ENCODE peak calls at places on chromosomes 12 and 14, in ten cellular contexts. D, B, J, G, C, T, W, H, S and V are unnamed samples.

GRCh38 chr12:2833327-2833726 is 1.5 kb downstream of the NRIP2 start:
- DNase-seq in W (no peak), T (no peak), D (no peak), G (no peak), B (no peak), C (no peak), H (no peak), J (no peak), S (no peak), V (no peak)

GRCh38 chr12:89709994-89710872 is 1.6 kb upstream of the ATP2B1 start:
- DNase-seq in J (peak; percentile 90), H (no peak), G (no peak), W (peak; percentile 63), D (peak; percentile 67), S (peak; percentile 58), C (no peak), B (peak; percentile 26), T (peak; percentile 74), V (peak; percentile 8)

GRCh38 chr14:34251662-34252061 is 210.4 kb downstream of the SPTSSA start:
- DNase-seq in C (no peak), J (no peak), D (no peak), H (no peak), G (no peak), B (no peak), S (no peak), W (no peak), T (no peak), V (no peak)

GRCh38 chr12:2682301-2683282 is 112.2 kb upstream of the FKBP4 start:
- DNase-seq in B (peak; percentile 38), H (peak; percentile 26), J (peak; percentile 69), G (peak; percentile 10), C (peak; percentile 54), W (no peak), T (peak; percentile 64), S (peak; percentile 55), D (no peak), V (no peak)

GRCh38 chr14:81710232-81710845 is 176.7 kb upstream of the SEL1L start:
- DNase-seq in B (peak; percentile 55), D (no peak), T (peak; percentile 31), C (peak; percentile 11), S (peak; percentile 52), J (no peak), W (no peak), G (no peak), H (peak; percentile 42), V (no peak)

GRCh38 chr14:31024577-31025334 is 693 bp upstream of the AP4S1 start:
- DNase-seq in T (peak; percentile 76), H (no peak), S (peak; percentile 14), J (no peak), G (no peak), D (no peak), W (no peak), B (peak; percentile 51), C (peak; percentile 34), V (no peak)

GRCh38 chr14:104104006-104104901 is 18.8 kb downstream of the ASPG start:
- DNase-seq in G (no peak), S (no peak), J (peak; percentile 73), B (no peak), D (no peak), C (no peak), W (peak; percentile 10), H (no peak), T (no peak), V (no peak)

GRCh38 chr14:104446611-104447010 is 133.0 kb upstream of the C14orf180 start:
- DNase-seq in H (no peak), B (no peak), C (no peak), S (no peak), G (no peak), W (no peak), J (peak; percentile 37), T (no peak), D (no peak), V (no peak)

GRCh38 chr14:28767851-28768548 is 1.4 kb downstream of the FOXG1 start:
- DNase-seq in C (no peak), T (no peak), J (peak; percentile 73), W (no peak), S (no peak), D (no peak), H (no peak), G (no peak), B (no peak), V (no peak)

GRCh38 chr14:70601162-70601561 is 707 bp upstream of the MED6 start:
- DNase-seq in S (no peak), G (no peak), B (peak; percentile 36), D (no peak), C (peak; percentile 2), T (peak; percentile 66), H (no peak), W (no peak), J (no peak), V (no peak)

GRCh38 chr12:107845980-107846659 is 71.6 kb downstream of the ASCL4 start:
- DNase-seq in D (no peak), H (no peak), C (no peak), B (no peak), G (no peak), W (no peak), J (no peak), T (peak; percentile 34), S (no peak), V (no peak)

GRCh38 chr14:71472281-71472960 is 459.8 kb upstream of the RGS6 start:
- DNase-seq in H (no peak), G (no peak), D (no peak), C (peak; percentile 38), J (no peak), B (no peak), W (no peak), S (no peak), T (peak; percentile 60), V (no peak)

GRCh38 chr12:132145334-132145733 is 1.1 kb downstream of the NOC4L start:
- DNase-seq in S (no peak), G (no peak), T (no peak), J (peak; percentile 71), H (no peak), B (no peak), C (no peak), W (no peak), D (no peak), V (no peak)
- H3K4me3 ChIP-seq in S (peak overlapping the region; percentile 89), G (peak overlapping the region; percentile 99), T (peak overlapping the region; percentile 88), J (peak overlapping the region; percentile 82), H (peak overlapping the region; percentile 89), B (peak overlapping the region; percentile 86), C (peak overlapping the region; percentile 59), W (peak overlapping the region; percentile 83), D (peak overlapping the region; percentile 74), V (peak overlapping the region; percentile 97)

DNA sequence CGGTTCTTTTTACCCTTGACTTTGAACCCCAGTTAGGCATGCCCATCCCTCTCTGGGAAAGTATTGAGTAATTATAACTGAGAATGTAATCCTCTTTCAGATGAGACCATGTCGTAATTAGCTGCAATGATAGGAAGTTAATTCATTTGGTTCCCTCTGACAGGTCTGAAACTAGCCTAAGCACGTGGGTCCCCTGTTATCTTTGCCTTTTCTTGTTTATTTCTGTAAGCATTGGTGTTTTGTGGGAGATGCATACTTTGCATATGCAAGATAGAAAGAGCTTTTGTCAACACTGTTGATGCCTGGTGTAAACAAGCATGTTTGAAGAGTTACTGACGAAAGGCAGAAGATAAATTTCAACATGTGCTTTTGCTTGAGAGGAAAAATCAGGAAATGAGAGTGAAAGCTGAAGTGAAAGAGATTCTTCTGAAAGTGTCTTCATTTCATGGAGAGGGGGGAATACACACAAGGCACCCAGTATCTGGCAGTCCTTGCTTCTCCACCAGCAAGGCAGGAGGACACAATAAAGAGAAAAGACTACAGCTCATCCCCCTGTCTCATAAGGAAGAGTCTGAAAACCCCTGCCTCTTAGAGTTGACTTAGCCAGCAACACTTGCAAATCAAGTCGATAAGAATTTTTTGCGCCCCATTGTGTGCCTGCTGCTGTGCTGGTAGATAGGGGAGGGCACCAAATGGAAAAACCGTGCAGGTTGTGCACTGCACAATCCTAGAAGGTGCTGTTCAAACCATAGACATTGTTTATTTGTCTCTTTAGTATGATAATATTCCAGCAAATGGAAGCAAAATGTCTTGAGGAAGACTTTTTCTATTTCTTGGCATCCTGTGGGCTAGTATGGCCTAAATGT is 77.8 kb downstream of the SLC24A4 start:
- DNase-seq in G (no peak), S (peak; percentile 61), B (no peak), T (no peak), C (peak; percentile 19), W (no peak), H (no peak), D (no peak), J (no peak), V (no peak)
- H3K4me1 ChIP-seq in G (peaks cover 27% of the 10 kb centered on the region), S (peaks cover 14% of the 10 kb centered on the region), B (peaks cover 26% of the 10 kb centered on the region), T (peaks cover 29% of the 10 kb centered on the region), C (peaks cover 8% of the 10 kb centered on the region), W (peaks cover 13% of the 10 kb centered on the region), H (no peaks in the 10 kb centered on the region), D (no peaks in the 10 kb centered on the region), J (no peaks in the 10 kb centered on the region), V (no peaks in the 10 kb centered on the region)

GRCh38 chr12:66165141-66165540 is 4.7 kb downstream of the TMBIM4 start:
- DNase-seq in H (no peak), W (no peak), C (no peak), J (no peak), S (no peak), D (no peak), T (no peak), G (no peak), B (no peak), V (no peak)
- H3K9me3 ChIP-seq in H (peaks cover 23% of the 10 kb centered on the region), W (peaks cover 8% of the 10 kb centered on the region), C (no peaks in the 10 kb centered on the region), J (no peaks in the 10 kb centered on the region), S (peaks cover 26% of the 10 kb centered on the region), D (no peaks in the 10 kb centered on the region), T (no peaks in the 10 kb centered on the region), G (no peaks in the 10 kb centered on the region), B (no peaks in the 10 kb centered on the region), V (no peaks in the 10 kb centered on the region)

GRCh38 chr14:53716521-53716920 is 240.1 kb downstream of the BMP4 start:
- DNase-seq in G (no peak), D (no peak), W (no peak), J (no peak), H (no peak), S (no peak), C (no peak), T (no peak), B (no peak), V (no peak)

GRCh38 chr14:53711205-53711604 is 245.4 kb downstream of the BMP4 start:
- DNase-seq in B (no peak), D (no peak), T (no peak), J (no peak), C (no peak), G (no peak), H (no peak), S (no peak), W (no peak), V (no peak)

GRCh38 chr14:53710615-53711014 is 246.0 kb downstream of the BMP4 start:
- DNase-seq in S (no peak), B (no peak), H (no peak), D (no peak), T (no peak), J (no peak), G (no peak), C (no peak), W (no peak), V (no peak)

GRCh38 chr14:53714495-53715389 is 241.9 kb downstream of the BMP4 start:
- DNase-seq in J (no peak), T (no peak), D (no peak), C (no peak), B (no peak), H (no peak), S (no peak), W (no peak), G (no peak), V (no peak)

DNA sequence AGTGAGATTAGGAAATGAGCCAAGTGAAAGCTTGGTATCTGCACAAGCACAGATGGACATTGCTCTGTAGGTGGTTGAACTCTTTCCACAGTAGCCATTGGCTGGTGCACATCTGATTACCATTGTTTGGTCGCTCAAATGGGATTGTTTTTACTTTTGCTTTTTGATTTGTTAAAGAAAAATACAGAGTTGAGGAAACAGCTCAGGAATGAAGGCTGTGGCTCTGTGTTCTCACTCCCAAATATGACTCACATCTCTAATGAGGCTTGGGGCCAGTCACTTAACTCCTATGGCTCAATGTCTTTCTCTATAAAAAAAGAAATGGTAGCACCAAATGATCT is 241.3 kb downstream of the BMP4 start:
- DNase-seq in C (peak; percentile 62), J (no peak), B (peak; percentile 45), H (no peak), S (no peak), D (no peak), W (no peak), T (peak; percentile 59), G (peak; percentile 27), V (no peak)
- H3K4me3 ChIP-seq in C (peak overlapping the region; percentile 42), J (no peak overlapping the region), B (peak overlapping the region; percentile 16), H (no peak overlapping the region), S (no peak overlapping the region), D (no peak overlapping the region), W (peak overlapping the region; percentile 44), T (peak overlapping the region; percentile 9), G (peak overlapping the region; percentile 3), V (no peak overlapping the region)